ENCODE peak calls at places on chromosomes 6 and 20, in four cellular contexts. U is ureter; V is psoas muscle; F is stimulated activated CD8-positive, alpha-beta memory T cell treated with anti-CD3 and anti-CD28 coated beads, Interleukin-2, amount 100 ng/mL, for 1 hour. N is an unnamed sample.

GRCh38 chr6:116253188-116253504 is 729 bp downstream of the TSPYL4 start:
- DNase-seq in F (no peak), V (no peak), U (no peak), N (no peak)

GRCh38 chr6:95819461-95819860 is 196.3 kb upstream of the FUT9 start:
- DNase-seq in U (no peak), V (no peak), F (no peak), N (no peak)

GRCh38 chr20:49801882-49802281 is 10.7 kb upstream of the SLC9A8 start:
- DNase-seq in V (no peak), U (no peak), F (no peak), N (no peak)

GRCh38 chr20:24499472-24499871 is 30.0 kb downstream of the SYNDIG1 start:
- DNase-seq in V (no peak), U (no peak), F (no peak), N (no peak)

GRCh38 chr6:82298012-82298411 is 50.5 kb upstream of the IBTK start:
- DNase-seq in V (no peak), F (no peak), U (no peak), N (no peak)

GRCh38 chr6:89297695-89298351 is 17.3 kb downstream of the GABRR2 start:
- DNase-seq in F (peak), V (peak), U (peak), N (peak)

GRCh38 chr20:14986026-14986655 is 648.7 kb upstream of the FLRT3 start:
- DNase-seq in U (peak), V (no peak), F (no peak), N (no peak)

GRCh38 chr6:137550527-137550926 is 56.3 kb upstream of the OLIG3 start:
- DNase-seq in F (no peak), U (no peak), V (no peak), N (no peak)

GRCh38 chr6:162615016-162615717 is 112.4 kb downstream of the PRKN start:
- DNase-seq in U (no peak), V (no peak), F (no peak), N (no peak)

GRCh38 chr6:151029976-151030375 is 164.5 kb downstream of the MTHFD1L start:
- DNase-seq in U (no peak), F (no peak), V (no peak), N (no peak)

GRCh38 chr20:43507150-43508080 is at the start of gene L3MBTL1:
- DNase-seq in V (peak), U (no peak), F (no peak), N (no peak)

GRCh38 chr20:22940350-22940749 is 94.8 kb upstream of the SSTR4 start:
- DNase-seq in U (no peak), F (no peak), V (no peak), N (no peak)

GRCh38 chr6:150005761-150006651 is 19.3 kb downstream of the RAET1L start:
- DNase-seq in F (no peak), U (no peak), V (no peak), N (no peak)

GRCh38 chr20:48658505-48658904 is 169.3 kb downstream of the PREX1 start:
- DNase-seq in F (no peak), U (no peak), V (no peak), N (no peak)

GRCh38 chr6:144434308-144434990 is 149.3 kb downstream of the UTRN start:
- DNase-seq in U (no peak), F (no peak), V (no peak), N (no peak)